ENCODE peak calls at places on chromosomes 3 and 15, in seven cellular contexts. Z, E, A, K, M, P and I are unnamed samples.

GRCh38 chr15:74855857-74856256 is 12.9 kb upstream of the ULK3 start:
- DNase-seq in Z (no peak), E (no peak), A (no peak), K (no peak), M (no peak), P (no peak), I (no peak)

GRCh38 chr3:114406286-114406685 is 112.5 kb downstream of the TIGIT start:
- DNase-seq in Z (no peak), E (no peak), A (no peak), K (no peak), M (peak; percentile 29), P (no peak), I (no peak)

GRCh38 chr15:71329509-71330260 is 214.4 kb downstream of the THSD4 start:
- DNase-seq in Z (no peak), E (peak; percentile 30), A (no peak), K (no peak), M (peak; percentile 46), P (no peak), I (peak; percentile 91)

GRCh38 chr15:93029613-93030429 is 59.2 kb downstream of the RGMA start:
- DNase-seq in Z (no peak), E (peak; percentile 28), A (no peak), K (peak; percentile 70), M (peak; percentile 31), P (no peak), I (no peak)

GRCh38 chr15:83486363-83486762 is 39.2 kb downstream of the SH3GL3 start:
- DNase-seq in Z (no peak), E (no peak), A (no peak), K (no peak), M (no peak), P (no peak), I (no peak)

GRCh38 chr15:31484986-31485385 is 158.4 kb downstream of the KLF13 start:
- DNase-seq in Z (no peak), E (no peak), A (no peak), K (peak; percentile 44), M (no peak), P (no peak), I (no peak)

GRCh38 chr15:68526784-68527183 is 52.0 kb upstream of the CORO2B start:
- DNase-seq in Z (no peak), E (no peak), A (no peak), K (no peak), M (no peak), P (no peak), I (no peak)

GRCh38 chr3:139230391-139230790 is 113.4 kb upstream of the MRPS22 start:
- DNase-seq in Z (no peak), E (no peak), A (no peak), K (no peak), M (no peak), P (no peak), I (no peak)

GRCh38 chr3:126056123-126056522 is 27.8 kb downstream of the SLC41A3 start:
- DNase-seq in Z (no peak), E (no peak), A (no peak), K (no peak), M (no peak), P (no peak), I (no peak)

GRCh38 chr3:29247088-29247745 is 33.7 kb upstream of the RBMS3 start:
- DNase-seq in Z (no peak), E (no peak), A (no peak), K (no peak), M (no peak), P (no peak), I (no peak)

GRCh38 chr3:23952646-23953045 is 7.6 kb downstream of the NR1D2 start:
- DNase-seq in Z (no peak), E (no peak), A (no peak), K (no peak), M (no peak), P (no peak), I (no peak)

GRCh38 chr3:112632596-112632995 is 8.3 kb downstream of the CCDC80 start:
- DNase-seq in Z (no peak), E (no peak), A (no peak), K (no peak), M (peak; percentile 41), P (no peak), I (no peak)

GRCh38 chr3:115788921-115789470 is 165.7 kb downstream of the GAP43 start:
- DNase-seq in Z (no peak), E (peak; percentile 20), A (no peak), K (no peak), M (peak; percentile 92), P (no peak), I (peak; percentile 11)

GRCh38 chr15:77650285-77650684 is 17.6 kb upstream of the LINGO1 start:
- DNase-seq in Z (no peak), E (no peak), A (no peak), K (no peak), M (no peak), P (peak; percentile 67), I (no peak)

GRCh38 chr15:30921781-30922371 is 18.2 kb downstream of the FAN1 start:
- DNase-seq in Z (no peak), E (no peak), A (no peak), K (no peak), M (no peak), P (peak; percentile 44), I (no peak)

GRCh38 chr15:67161881-67162280 is 92.6 kb downstream of the AAGAB start:
- DNase-seq in Z (no peak), E (no peak), A (no peak), K (no peak), M (no peak), P (no peak), I (no peak)

GRCh38 chr3:166810741-166811445 is 569.2 kb downstream of the ZBBX start:
- DNase-seq in Z (no peak), E (no peak), A (no peak), K (no peak), M (no peak), P (no peak), I (no peak)

GRCh38 chr15:87863152-87863551 is 393.4 kb downstream of the NTRK3 start:
- DNase-seq in Z (no peak), E (no peak), A (no peak), K (no peak), M (peak; percentile 16), P (peak; percentile 62), I (no peak)

GRCh38 chr15:52786436-52787122 is 3.6 kb downstream of the ONECUT1 start:
- DNase-seq in Z (no peak), E (no peak), A (no peak), K (peak; percentile 66), M (no peak), P (peak; percentile 22), I (no peak)

GRCh38 chr3:59388555-59389280 is 338.9 kb upstream of the CFAP20DC start:
- DNase-seq in Z (no peak), E (no peak), A (no peak), K (no peak), M (no peak), P (no peak), I (no peak)

GRCh38 chr15:58306591-58307312 is 125.0 kb upstream of the LIPC start:
- DNase-seq in Z (no peak), E (no peak), A (peak; percentile 56), K (no peak), M (no peak), P (no peak), I (no peak)

GRCh38 chr3:122705379-122705778 is 24.7 kb downstream of the PARP14 start:
- DNase-seq in Z (no peak), E (no peak), A (no peak), K (no peak), M (no peak), P (no peak), I (no peak)

GRCh38 chr3:146637871-146638270 is 32.7 kb upstream of the PLSCR5 start:
- DNase-seq in Z (no peak), E (no peak), A (no peak), K (no peak), M (no peak), P (no peak), I (no peak)

GRCh38 chr15:64507293-64507802 is 47.0 kb downstream of the ZNF609 start:
- DNase-seq in Z (peak; percentile 80), E (peak; percentile 31), A (no peak), K (peak; percentile 90), M (peak; percentile 92), P (peak; percentile 41), I (no peak)

GRCh38 chr15:100042558-100042957 is 299.2 kb downstream of the ADAMTS17 start:
- DNase-seq in Z (no peak), E (no peak), A (no peak), K (no peak), M (peak; percentile 10), P (no peak), I (no peak)

GRCh38 chr3:175743733-175744400 is 884.7 kb downstream of the NAALADL2 start:
- DNase-seq in Z (no peak), E (no peak), A (no peak), K (no peak), M (peak; percentile 80), P (no peak), I (no peak)

GRCh38 chr3:142613491-142613890 is 17.3 kb downstream of the PLS1 start:
- DNase-seq in Z (no peak), E (peak; percentile 12), A (no peak), K (no peak), M (no peak), P (no peak), I (peak; percentile 75)

GRCh38 chr3:143963946-143964345 is 7.7 kb upstream of the DIPK2A start:
- DNase-seq in Z (no peak), E (no peak), A (no peak), K (no peak), M (no peak), P (no peak), I (no peak)

GRCh38 chr3:127984241-127984975 is 67.8 kb upstream of the SEC61A1 start:
- DNase-seq in Z (no peak), E (no peak), A (no peak), K (no peak), M (peak; percentile 21), P (no peak), I (no peak)